ENCODE peak calls at places on chromosomes 11 and 22, in four cellular contexts. U is DMS 273 treated with DMSO at 0.1 percent for 48 hours, H is tibial artery, A is endothelial cell of umbilical vein. Z is an unnamed sample.

GRCh38 chr11:113174862-113175261 is 139.5 kb upstream of the TTC12 start:
- DNase-seq in U (peak), H (no peak), A (no peak), Z (no peak)

GRCh38 chr22:21444701-21445436 is 22.3 kb upstream of the TMEM191C start:
- DNase-seq in U (no peak), H (peak), A (no peak), Z (no peak)

GRCh38 chr11:124119103-124119502 is 3.9 kb downstream of the VWA5A start:
- DNase-seq in U (no peak), H (no peak), A (no peak), Z (no peak)

GRCh38 chr11:28505216-28505615 is 397.0 kb downstream of the METTL15 start:
- DNase-seq in U (no peak), H (no peak), A (no peak), Z (no peak)

GRCh38 chr11:110000045-110000502 is 93.1 kb upstream of the ZC3H12C start:
- DNase-seq in U (no peak), H (no peak), A (peak), Z (peak)

GRCh38 chr22:23533328-23533762 is 46.7 kb downstream of the IGLL1 start:
- DNase-seq in U (no peak), H (peak), A (peak), Z (no peak)

GRCh38 chr11:63592975-63593395 is 21.2 kb downstream of the PLAAT3 start:
- DNase-seq in U (no peak), H (no peak), A (no peak), Z (no peak)

GRCh38 chr11:15716550-15716949 is 601.8 kb downstream of the INSC start:
- DNase-seq in U (no peak), H (no peak), A (no peak), Z (no peak)

GRCh38 chr22:17930455-17931313 is 93.7 kb downstream of the MICAL3 start:
- DNase-seq in U (no peak), H (no peak), A (no peak), Z (no peak)

GRCh38 chr11:85752890-85753581 is 57.9 kb downstream of the SYTL2 start:
- DNase-seq in U (no peak), H (no peak), A (peak), Z (peak)

Z was measured in dermis microvascular lymphatic vessel endothelial cell.